ENCODE peak calls at places on chromosomes 3 and 15, in four cellular contexts. One of them, this sample, is unnamed.

GRCh38 chr3:196219194-196219969 is 3.0 kb downstream of the SLC51A start:
- DNase-seq in activated T-cell treated with anti-CD3 and anti-CD28 coated beads for 48 hours: peak
- DNase-seq in cerebellar cortex: peak
- DNase-seq in SHP77: peak
- DNase-seq in this sample: no peak

GRCh38 chr3:31562525-31562924 is 29.8 kb downstream of the STT3B start:
- DNase-seq in SHP77: no peak
- DNase-seq in cerebellar cortex: no peak
- DNase-seq in activated T-cell treated with anti-CD3 and anti-CD28 coated beads for 48 hours: no peak
- DNase-seq in this sample: no peak

GRCh38 chr3:136390574-136390973 is 140.4 kb downstream of the PCCB start:
- DNase-seq in cerebellar cortex: no peak
- DNase-seq in SHP77: no peak
- DNase-seq in activated T-cell treated with anti-CD3 and anti-CD28 coated beads for 48 hours: no peak
- DNase-seq in this sample: no peak

GRCh38 chr3:132730891-132731580 is 8.8 kb upstream of the NPHP3 start:
- DNase-seq in SHP77: peak
- DNase-seq in activated T-cell treated with anti-CD3 and anti-CD28 coated beads for 48 hours: no peak
- DNase-seq in cerebellar cortex: peak
- DNase-seq in this sample: no peak

GRCh38 chr3:187986514-187986934 is 167.4 kb upstream of the LPP start:
- DNase-seq in activated T-cell treated with anti-CD3 and anti-CD28 coated beads for 48 hours: peak
- DNase-seq in cerebellar cortex: no peak
- DNase-seq in SHP77: no peak
- DNase-seq in this sample: no peak

GRCh38 chr15:90334304-90334731 is 17.8 kb upstream of the ZNF774 start:
- DNase-seq in SHP77: no peak
- DNase-seq in activated T-cell treated with anti-CD3 and anti-CD28 coated beads for 48 hours: no peak
- DNase-seq in cerebellar cortex: no peak
- DNase-seq in this sample: no peak

GRCh38 chr3:45055032-45055410 is 28.9 kb downstream of the CLEC3B start:
- DNase-seq in activated T-cell treated with anti-CD3 and anti-CD28 coated beads for 48 hours: no peak
- DNase-seq in cerebellar cortex: no peak
- DNase-seq in SHP77: no peak
- DNase-seq in this sample: no peak

GRCh38 chr3:55333923-55334322 is 153.2 kb downstream of the WNT5A start:
- DNase-seq in SHP77: no peak
- DNase-seq in activated T-cell treated with anti-CD3 and anti-CD28 coated beads for 48 hours: no peak
- DNase-seq in cerebellar cortex: no peak
- DNase-seq in this sample: no peak

GRCh38 chr15:56749982-56750381 is 16.7 kb upstream of the ZNF280D start:
- DNase-seq in cerebellar cortex: no peak
- DNase-seq in SHP77: no peak
- DNase-seq in activated T-cell treated with anti-CD3 and anti-CD28 coated beads for 48 hours: no peak
- DNase-seq in this sample: no peak

GRCh38 chr3:132079150-132079549 is 44.3 kb upstream of the CPNE4 start:
- DNase-seq in SHP77: no peak
- DNase-seq in cerebellar cortex: no peak
- DNase-seq in activated T-cell treated with anti-CD3 and anti-CD28 coated beads for 48 hours: no peak
- DNase-seq in this sample: no peak

GRCh38 chr3:5846271-5846670 is 658.8 kb downstream of the EDEM1 start:
- DNase-seq in SHP77: no peak
- DNase-seq in cerebellar cortex: no peak
- DNase-seq in activated T-cell treated with anti-CD3 and anti-CD28 coated beads for 48 hours: no peak
- DNase-seq in this sample: no peak

GRCh38 chr15:100663550-100664335 is 61.4 kb downstream of the ASB7 start:
- DNase-seq in cerebellar cortex: no peak
- DNase-seq in SHP77: no peak
- DNase-seq in activated T-cell treated with anti-CD3 and anti-CD28 coated beads for 48 hours: no peak
- DNase-seq in this sample: no peak

GRCh38 chr3:126423191-126424038 is 28.7 kb downstream of the CFAP100 start:
- DNase-seq in SHP77: no peak
- DNase-seq in cerebellar cortex: no peak
- DNase-seq in activated T-cell treated with anti-CD3 and anti-CD28 coated beads for 48 hours: no peak
- DNase-seq in this sample: no peak

GRCh38 chr3:126549861-126550487 is 8.8 kb downstream of the C3orf22 start:
- DNase-seq in SHP77: no peak
- DNase-seq in cerebellar cortex: no peak
- DNase-seq in activated T-cell treated with anti-CD3 and anti-CD28 coated beads for 48 hours: no peak
- DNase-seq in this sample: peak

GRCh38 chr15:94582368-94582767 is 351.0 kb downstream of the MCTP2 start:
- DNase-seq in activated T-cell treated with anti-CD3 and anti-CD28 coated beads for 48 hours: no peak
- DNase-seq in cerebellar cortex: no peak
- DNase-seq in SHP77: no peak
- DNase-seq in this sample: no peak

GRCh38 chr15:78077053-78077859 is at the start of gene TBC1D2B:
- DNase-seq in activated T-cell treated with anti-CD3 and anti-CD28 coated beads for 48 hours: peak
- DNase-seq in cerebellar cortex: no peak
- DNase-seq in SHP77: no peak
- DNase-seq in this sample: peak

GRCh38 chr3:112689989-112690388 is 49.0 kb upstream of the CCDC80 start:
- DNase-seq in activated T-cell treated with anti-CD3 and anti-CD28 coated beads for 48 hours: no peak
- DNase-seq in SHP77: no peak
- DNase-seq in cerebellar cortex: no peak
- DNase-seq in this sample: no peak

GRCh38 chr15:92061511-92062200 is 208.1 kb downstream of the SLCO3A1 start:
- DNase-seq in SHP77: no peak
- DNase-seq in cerebellar cortex: no peak
- DNase-seq in activated T-cell treated with anti-CD3 and anti-CD28 coated beads for 48 hours: no peak
- DNase-seq in this sample: no peak

GRCh38 chr15:40190591-40190990 is 29.7 kb downstream of the BUB1B start:
- DNase-seq in SHP77: no peak
- DNase-seq in cerebellar cortex: no peak
- DNase-seq in activated T-cell treated with anti-CD3 and anti-CD28 coated beads for 48 hours: no peak
- DNase-seq in this sample: no peak

GRCh38 chr3:158739078-158739477 is 6.8 kb upstream of the RARRES1 start:
- DNase-seq in activated T-cell treated with anti-CD3 and anti-CD28 coated beads for 48 hours: no peak
- DNase-seq in SHP77: no peak
- DNase-seq in cerebellar cortex: no peak
- DNase-seq in this sample: no peak

This sample was measured in activated B cell treated with CpG ODN at 0.5 μM for 24 hours.